ENCODE peak calls at places on chromosomes 16 and 17, in four cellular contexts. V is COR-L47, G is NCI-H2029 treated with DMSO at 0.1 percent for 48 hours, F is GM23338. I is an unnamed sample.

GRCh38 chr17:74815671-74816370 is 39.7 kb upstream of the NAT9 start:
- DNase-seq in V (no peak), G (no peak), F (peak), I (no peak)

GRCh38 chr16:83715217-83715920 is 92.4 kb upstream of the HSBP1 start:
- DNase-seq in V (peak), G (peak), F (no peak), I (peak)

GRCh38 chr17:61411114-61411943 is 11.7 kb downstream of the TBX2 start:
- DNase-seq in V (no peak), G (no peak), F (peak), I (no peak)

GRCh38 chr17:47717261-47717697 is 15.8 kb upstream of the TBX21 start:
- DNase-seq in V (no peak), G (no peak), F (peak), I (no peak)

GRCh38 chr17:66580601-66581385 is 254.1 kb upstream of the CACNG5 start:
- DNase-seq in V (peak), G (no peak), F (no peak), I (peak)

GRCh38 chr17:58309918-58310259 is 18.7 kb downstream of the TSPOAP1 start:
- DNase-seq in V (no peak), G (no peak), F (no peak), I (no peak)

GRCh38 chr16:70304892-70305448 is 6.0 kb downstream of the DDX19B start:
- DNase-seq in V (no peak), G (no peak), F (no peak), I (no peak)

GRCh38 chr17:74471341-74471740 is 4.9 kb downstream of the CD300A start:
- DNase-seq in V (no peak), G (no peak), F (no peak), I (no peak)

GRCh38 chr16:20504418-20504817 is 53.1 kb downstream of the ACSM2A start:
- DNase-seq in V (no peak), G (peak), F (no peak), I (no peak)

GRCh38 chr17:17028059-17028877 is 14.0 kb upstream of the MPRIP start:
- DNase-seq in V (no peak), G (no peak), F (peak), I (peak)

GRCh38 chr17:60077672-60078519 is 825 bp downstream of the HEATR6 start:
- DNase-seq in V (no peak), G (peak), F (no peak), I (peak)

GRCh38 chr17:48299760-48300159 is 130.3 kb downstream of the SKAP1 start:
- DNase-seq in V (no peak), G (no peak), F (no peak), I (no peak)

GRCh38 chr16:69338557-69339288 is 641 bp downstream of the COG8 start:
- DNase-seq in V (no peak), G (no peak), F (no peak), I (no peak)

GRCh38 chr16:50695017-50696000 is 1.9 kb downstream of the NOD2 start:
- DNase-seq in V (no peak), G (no peak), F (no peak), I (no peak)

GRCh38 chr16:56119138-56119537 is 72.2 kb upstream of the GNAO1 start:
- DNase-seq in V (no peak), G (no peak), F (no peak), I (no peak)

GRCh38 chr17:46727572-46728348 is 90.7 kb downstream of the WNT3 start:
- DNase-seq in V (no peak), G (no peak), F (no peak), I (no peak)

GRCh38 chr17:77811521-77811920 is 147.0 kb upstream of the TNRC6C start:
- DNase-seq in V (no peak), G (no peak), F (no peak), I (no peak)